ENCODE peak calls at places on chromosomes 3 and 15, in six cellular contexts. N, S, Z, Y, R and I are unnamed samples.

GRCh38 chr3:171055336-171056178 is 29.0 kb upstream of the SLC2A2 start:
- DNase-seq in N (peak), Y (no peak), Z (peak), S (no peak), R (no peak), I (no peak)

GRCh38 chr3:185552358-185552877 is at the start of gene LIPH:
- DNase-seq in S (no peak), R (no peak), Y (no peak), N (peak), Z (peak), I (no peak)

GRCh38 chr3:57062119-57062631 is 1.7 kb downstream of the SPATA12 start:
- DNase-seq in Z (no peak), R (no peak), N (no peak), S (no peak), Y (no peak), I (no peak)

GRCh38 chr3:123788706-123789105 is 95.4 kb downstream of the MYLK start:
- DNase-seq in Y (no peak), N (peak), R (no peak), S (no peak), Z (peak), I (no peak)

GRCh38 chr15:82047493-82048446 is 2.0 kb upstream of the MEX3B start:
- DNase-seq in S (no peak), Y (no peak), Z (peak), N (no peak), R (no peak), I (no peak)

GRCh38 chr15:63318344-63318743 is 40.9 kb downstream of the APH1B start:
- DNase-seq in Y (no peak), Z (no peak), N (no peak), S (no peak), R (no peak), I (no peak)

GRCh38 chr15:31483053-31483923 is 156.7 kb downstream of the KLF13 start:
- DNase-seq in N (no peak), Z (no peak), R (no peak), Y (no peak), S (no peak), I (no peak)

GRCh38 chr3:36457667-36458066 is 77.4 kb downstream of the STAC start:
- DNase-seq in N (no peak), R (no peak), Z (no peak), S (no peak), Y (no peak), I (no peak)

GRCh38 chr15:100172356-100173024 is 169.3 kb downstream of the ADAMTS17 start:
- DNase-seq in S (no peak), Y (no peak), Z (no peak), N (no peak), R (no peak), I (peak)

GRCh38 chr3:14561051-14561634 is 21.0 kb upstream of the GRIP2 start:
- DNase-seq in R (no peak), S (no peak), Z (peak), N (peak), Y (no peak), I (no peak)

GRCh38 chr3:129525341-129525968 is 3.0 kb upstream of the RHO start:
- DNase-seq in R (no peak), S (no peak), Y (no peak), Z (peak), N (no peak), I (no peak)

GRCh38 chr15:38660726-38661125 is 96.1 kb upstream of the RASGRP1 start:
- DNase-seq in Z (peak), S (no peak), N (no peak), Y (no peak), R (no peak), I (no peak)

GRCh38 chr3:4306860-4307259 is 3.7 kb downstream of the SETMAR start:
- DNase-seq in S (no peak), Z (no peak), Y (no peak), N (no peak), R (no peak), I (no peak)